ENCODE peak calls at places on chromosome 9, in ten cellular contexts. E, P, L, H, T, J, N, V, C and Q are unnamed samples.

GRCh38 chr9:60545346-60546315 is 368.6 kb upstream of the SPATA31A5 start:
- DNase-seq in E (no peak), P (no peak), L (no peak), H (peak), T (no peak), J (no peak), N (no peak), V (no peak), C (no peak), Q (no peak)

GRCh38 chr9:89515416-89515815 is 17.5 kb upstream of the SEMA4D start:
- DNase-seq in E (no peak), P (no peak), L (peak), H (no peak), T (no peak), J (no peak), N (no peak), V (no peak), C (no peak), Q (no peak)

GRCh38 chr9:135584371-135584770 is 22.8 kb downstream of the PAEP start:
- DNase-seq in E (no peak), P (no peak), L (no peak), H (no peak), T (no peak), J (no peak), N (no peak), V (no peak), C (no peak), Q (no peak)

GRCh38 chr9:123922911-123923310 is 7.0 kb downstream of the DENND1A start:
- DNase-seq in E (no peak), P (no peak), L (no peak), H (no peak), T (no peak), J (no peak), N (no peak), V (no peak), C (no peak), Q (no peak)

GRCh38 chr9:100583019-100583802 is 5.3 kb downstream of the CAVIN4 start:
- DNase-seq in E (no peak), P (no peak), L (no peak), H (no peak), T (no peak), J (no peak), N (no peak), V (no peak), C (no peak), Q (no peak)

GRCh38 chr9:136602193-136602885 is 56.5 kb upstream of the NOTCH1 start:
- DNase-seq in E (no peak), P (no peak), L (no peak), H (no peak), T (no peak), J (no peak), N (no peak), V (no peak), C (no peak), Q (no peak)

GRCh38 chr9:123150708-123151503 is 117.4 kb downstream of the GPR21 start:
- DNase-seq in E (no peak), P (no peak), L (peak), H (no peak), T (no peak), J (no peak), N (no peak), V (no peak), C (no peak), Q (no peak)

GRCh38 chr9:104682642-104683041 is 11.7 kb upstream of the OR13D1 start:
- DNase-seq in E (no peak), P (peak), L (peak), H (no peak), T (no peak), J (no peak), N (no peak), V (peak), C (no peak), Q (no peak)

GRCh38 chr9:91693226-91693625 is 256.8 kb downstream of the ROR2 start:
- DNase-seq in E (no peak), P (no peak), L (no peak), H (no peak), T (no peak), J (no peak), N (no peak), V (no peak), C (no peak), Q (no peak)

GRCh38 chr9:15160673-15161072 is 146.3 kb downstream of the TTC39B start:
- DNase-seq in E (no peak), P (no peak), L (no peak), H (no peak), T (no peak), J (no peak), N (no peak), V (no peak), C (no peak), Q (no peak)

GRCh38 chr9:20224756-20225155 is 397.5 kb downstream of the MLLT3 start:
- DNase-seq in E (no peak), P (no peak), L (no peak), H (no peak), T (no peak), J (no peak), N (no peak), V (no peak), C (no peak), Q (no peak)

GRCh38 chr9:98906273-98907040 is 37.2 kb upstream of the COL15A1 start:
- DNase-seq in E (no peak), P (no peak), L (no peak), H (peak), T (peak), J (no peak), N (no peak), V (no peak), C (no peak), Q (no peak)

GRCh38 chr9:78971505-78971904 is 600.3 kb upstream of the TLE4 start:
- DNase-seq in E (no peak), P (no peak), L (no peak), H (no peak), T (no peak), J (no peak), N (no peak), V (no peak), C (no peak), Q (peak)

GRCh38 chr9:134928796-134929559 is 11.3 kb upstream of the FCN1 start:
- DNase-seq in E (no peak), P (no peak), L (no peak), H (no peak), T (no peak), J (peak), N (no peak), V (peak), C (no peak), Q (peak)

GRCh38 chr9:124423155-124423554 is 7.9 kb upstream of the PSMB7 start:
- DNase-seq in E (no peak), P (no peak), L (no peak), H (no peak), T (no peak), J (no peak), N (no peak), V (no peak), C (no peak), Q (no peak)

GRCh38 chr9:133733074-133733408 is 5.1 kb downstream of the SARDH start:
- DNase-seq in E (no peak), P (no peak), L (no peak), H (no peak), T (no peak), J (no peak), N (peak), V (no peak), C (no peak), Q (no peak)

GRCh38 chr9:84974790-84975189 is 305.3 kb downstream of the NTRK2 start:
- DNase-seq in E (no peak), P (no peak), L (no peak), H (no peak), T (no peak), J (no peak), N (no peak), V (no peak), C (no peak), Q (no peak)

GRCh38 chr9:95197692-95198271 is 119.7 kb downstream of the FANCC start:
- DNase-seq in E (no peak), P (no peak), L (no peak), H (no peak), T (no peak), J (no peak), N (no peak), V (no peak), C (no peak), Q (no peak)

GRCh38 chr9:93613791-93614190 is 37.4 kb downstream of the PHF2 start:
- DNase-seq in E (no peak), P (no peak), L (no peak), H (peak), T (no peak), J (no peak), N (no peak), V (no peak), C (no peak), Q (no peak)

GRCh38 chr9:4220361-4220760 is 79.5 kb downstream of the GLIS3 start:
- DNase-seq in E (no peak), P (no peak), L (no peak), H (no peak), T (no peak), J (no peak), N (no peak), V (no peak), C (no peak), Q (no peak)

GRCh38 chr9:107136296-107136695 is 146.8 kb upstream of the RAD23B start:
- DNase-seq in E (no peak), P (no peak), L (no peak), H (no peak), T (no peak), J (no peak), N (no peak), V (no peak), C (no peak), Q (no peak)

GRCh38 chr9:135253305-135254004 is 166.0 kb downstream of the OLFM1 start:
- DNase-seq in E (no peak), P (no peak), L (no peak), H (no peak), T (no peak), J (no peak), N (no peak), V (no peak), C (no peak), Q (no peak)

GRCh38 chr9:85658716-85659115 is 83.0 kb downstream of the AGTPBP1 start:
- DNase-seq in E (no peak), P (no peak), L (no peak), H (no peak), T (no peak), J (no peak), N (no peak), V (no peak), C (no peak), Q (no peak)

GRCh38 chr9:91210318-91210717 is 151.4 kb downstream of the AUH start:
- DNase-seq in E (no peak), P (no peak), L (no peak), H (no peak), T (no peak), J (no peak), N (no peak), V (no peak), C (no peak), Q (no peak)

GRCh38 chr9:108022246-108022935 is 532.8 kb upstream of the KLF4 start:
- DNase-seq in E (no peak), P (no peak), L (no peak), H (no peak), T (no peak), J (no peak), N (no peak), V (no peak), C (no peak), Q (no peak)

GRCh38 chr9:118222375-118222774 is 518.2 kb downstream of the TLR4 start:
- DNase-seq in E (no peak), P (peak), L (no peak), H (no peak), T (no peak), J (no peak), N (no peak), V (no peak), C (no peak), Q (peak)

GRCh38 chr9:125747053-125747764 is at the start of gene PBX3:
- DNase-seq in E (peak), P (peak), L (peak), H (peak), T (peak), J (peak), N (no peak), V (peak), C (peak), Q (peak)

GRCh38 chr9:131731237-131731995 is 8.5 kb downstream of the RAPGEF1 start:
- DNase-seq in E (no peak), P (no peak), L (peak), H (no peak), T (no peak), J (no peak), N (no peak), V (no peak), C (no peak), Q (no peak)

GRCh38 chr9:86741311-86742215 is 205.7 kb downstream of the GAS1 start:
- DNase-seq in E (no peak), P (peak), L (peak), H (no peak), T (no peak), J (no peak), N (no peak), V (no peak), C (no peak), Q (no peak)

GRCh38 chr9:116488373-116488772 is 198.7 kb upstream of the TRIM32 start:
- DNase-seq in E (no peak), P (no peak), L (no peak), H (no peak), T (no peak), J (no peak), N (no peak), V (no peak), C (no peak), Q (no peak)

GRCh38 chr9:116490321-116490720 is 196.8 kb upstream of the TRIM32 start:
- DNase-seq in E (no peak), P (no peak), L (no peak), H (no peak), T (no peak), J (no peak), N (no peak), V (no peak), C (no peak), Q (no peak)

GRCh38 chr9:116491659-116492058 is 195.4 kb upstream of the TRIM32 start:
- DNase-seq in E (no peak), P (no peak), L (no peak), H (no peak), T (no peak), J (no peak), N (no peak), V (no peak), C (no peak), Q (no peak)

GRCh38 chr9:116493183-116493582 is 193.9 kb upstream of the TRIM32 start:
- DNase-seq in E (no peak), P (no peak), L (no peak), H (no peak), T (no peak), J (no peak), N (no peak), V (no peak), C (no peak), Q (no peak)

DNA sequence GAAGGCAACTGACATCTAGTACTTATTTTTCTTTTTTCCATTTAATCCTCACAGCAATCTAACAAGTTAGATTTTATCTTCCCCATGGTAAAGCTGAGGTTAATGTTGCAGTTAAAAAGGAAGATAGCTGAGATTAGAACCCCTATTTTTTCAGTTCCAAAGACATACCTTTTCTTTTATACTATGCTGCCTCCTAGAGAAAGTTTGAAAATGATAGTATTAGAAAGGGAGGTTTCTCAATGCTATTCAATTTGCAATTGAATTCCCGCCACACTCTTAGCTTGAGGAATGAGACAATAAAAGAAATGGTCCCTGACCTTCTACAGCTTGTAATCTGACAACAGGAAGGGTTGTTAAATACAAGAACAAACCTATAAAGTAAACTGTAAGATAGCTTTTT is 195.9 kb upstream of the TRIM32 start:
- DNase-seq in E (no peak), P (no peak), L (no peak), H (no peak), T (no peak), J (no peak), N (no peak), V (no peak), C (no peak), Q (no peak)
- TF ChIP-seq CTCF in E (no peak), P (peak), L (peak), H (no peak), T (no peak), J (no peak), N (no peak), V (no peak), C (no peak), Q (no peak)

GRCh38 chr9:122015165-122015821 is 77.8 kb downstream of the TTLL11 start:
- DNase-seq in E (no peak), P (no peak), L (no peak), H (no peak), T (no peak), J (no peak), N (no peak), V (no peak), C (no peak), Q (no peak)

GRCh38 chr9:122020398-122020797 is 72.7 kb downstream of the TTLL11 start:
- DNase-seq in E (no peak), P (no peak), L (no peak), H (no peak), T (no peak), J (no peak), N (no peak), V (no peak), C (no peak), Q (no peak)

GRCh38 chr9:122016309-122016708 is 76.8 kb downstream of the TTLL11 start:
- DNase-seq in E (no peak), P (no peak), L (no peak), H (no peak), T (no peak), J (no peak), N (no peak), V (no peak), C (no peak), Q (no peak)

GRCh38 chr9:122011818-122012498 is 81.2 kb downstream of the TTLL11 start:
- DNase-seq in E (no peak), P (no peak), L (no peak), H (no peak), T (no peak), J (no peak), N (no peak), V (no peak), C (no peak), Q (no peak)

DNA sequence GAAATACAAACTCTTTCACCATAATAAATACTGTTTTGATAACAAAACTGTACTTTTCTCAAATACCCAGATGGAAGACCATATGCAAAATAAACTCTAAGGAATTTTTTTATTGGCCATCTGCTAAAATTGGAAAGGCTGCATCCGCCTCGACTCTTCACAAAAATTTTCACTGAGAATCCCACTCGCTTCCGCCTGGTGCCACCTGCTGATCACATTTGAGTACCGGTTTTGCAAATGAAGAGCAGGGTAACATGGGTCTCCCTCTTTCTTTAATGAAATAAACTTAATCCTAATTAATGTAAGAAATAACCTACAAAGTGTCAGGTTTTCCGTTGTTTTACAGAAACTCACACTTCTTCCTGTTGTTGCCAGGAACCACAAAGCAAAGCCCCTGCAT is 76.3 kb downstream of the TTLL11 start:
- DNase-seq in E (no peak), P (peak), L (no peak), H (no peak), T (peak), J (no peak), N (no peak), V (no peak), C (no peak), Q (no peak)
- TF ChIP-seq CTCF in E (no peak), P (peak), L (peak), H (no peak), T (peak), J (peak), N (no peak), V (no peak), C (no peak), Q (peak)

DNA sequence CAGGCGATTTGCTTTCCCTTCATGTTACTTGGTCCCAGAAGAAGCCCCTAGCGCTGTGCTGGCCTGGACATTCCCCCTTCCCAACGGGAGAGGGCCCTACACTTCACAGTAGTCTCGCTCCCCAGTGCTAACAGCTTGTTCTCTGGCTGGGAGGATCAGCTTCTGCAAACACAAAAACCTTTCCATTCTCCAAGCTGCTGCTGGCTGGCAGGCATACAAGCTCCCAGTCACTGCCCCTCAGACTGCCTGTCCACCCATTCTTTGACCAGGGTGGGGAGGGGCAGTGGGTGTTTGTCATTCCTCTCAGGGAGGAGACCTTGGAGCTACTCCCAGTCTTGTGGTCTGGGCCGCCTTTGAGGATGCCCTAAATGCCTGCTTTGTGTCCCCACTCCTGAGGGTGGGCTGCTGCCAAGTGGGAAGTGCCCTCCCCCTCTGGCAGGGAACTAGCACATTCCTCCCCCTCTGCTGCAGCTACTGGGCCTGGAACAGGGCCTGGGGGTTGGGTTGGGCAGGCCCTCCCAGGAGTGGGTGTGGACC is 20.8 kb downstream of the ENHO start:
- DNase-seq in E (no peak), P (peak), L (peak), H (no peak), T (peak), J (peak), N (peak), V (no peak), C (no peak), Q (peak)
- TF ChIP-seq CTCF in E (no peak), P (peak), L (peak), H (no peak), T (no peak), J (no peak), N (no peak), V (no peak), C (no peak), Q (peak)

GRCh38 chr9:127887792-127888191 is 10.3 kb upstream of the AK1 start:
- DNase-seq in E (no peak), P (peak), L (no peak), H (no peak), T (no peak), J (no peak), N (no peak), V (no peak), C (no peak), Q (no peak)
- TF ChIP-seq CTCF in E (no peak), P (no peak), L (no peak), H (no peak), T (no peak), J (no peak), N (no peak), V (peak), C (no peak), Q (peak)

GRCh38 chr9:129569506-129570449 is 51.1 kb downstream of the C9orf50 start:
- DNase-seq in E (no peak), P (peak), L (peak), H (no peak), T (peak), J (no peak), N (no peak), V (no peak), C (no peak), Q (peak)
- TF ChIP-seq CTCF in E (no peak), P (peak), L (peak), H (no peak), T (peak), J (peak), N (peak), V (peak), C (no peak), Q (peak)

GRCh38 chr9:7342229-7342628 is 457.3 kb downstream of the DMAC1 start:
- DNase-seq in E (no peak), P (no peak), L (no peak), H (no peak), T (no peak), J (no peak), N (no peak), V (peak), C (no peak), Q (no peak)
- TF ChIP-seq CTCF in E (no peak), P (peak), L (no peak), H (no peak), T (no peak), J (no peak), N (no peak), V (no peak), C (no peak), Q (no peak)

GRCh38 chr9:2198956-2199635 is 183.9 kb downstream of the SMARCA2 start:
- DNase-seq in E (no peak), P (no peak), L (no peak), H (no peak), T (no peak), J (no peak), N (no peak), V (no peak), C (no peak), Q (no peak)

GRCh38 chr9:2192356-2192979 is 177.3 kb downstream of the SMARCA2 start:
- DNase-seq in E (no peak), P (no peak), L (no peak), H (no peak), T (no peak), J (no peak), N (no peak), V (no peak), C (no peak), Q (no peak)

GRCh38 chr9:2195211-2195610 is 180.1 kb downstream of the SMARCA2 start:
- DNase-seq in E (no peak), P (no peak), L (no peak), H (no peak), T (no peak), J (no peak), N (no peak), V (no peak), C (no peak), Q (no peak)

DNA sequence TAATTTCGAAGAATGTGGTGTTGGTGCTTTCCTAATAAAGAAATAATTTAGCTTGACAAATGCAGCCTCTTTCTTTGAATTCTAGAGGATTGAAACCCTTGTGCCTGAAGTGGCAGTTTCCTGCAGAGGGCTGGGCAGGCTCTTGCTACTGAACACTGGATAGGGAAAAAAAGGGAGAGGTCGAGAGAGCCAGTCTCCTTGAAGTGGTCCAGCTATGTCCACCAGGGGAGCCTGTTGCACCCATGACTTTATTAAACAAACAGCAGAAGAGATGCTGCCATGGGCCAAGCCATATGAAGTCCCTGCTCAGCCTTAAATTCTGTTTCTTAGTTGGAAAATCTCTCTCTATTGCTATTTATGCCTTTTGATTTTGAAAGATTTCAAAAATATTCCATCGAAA is 178.4 kb downstream of the SMARCA2 start:
- DNase-seq in E (no peak), P (no peak), L (no peak), H (no peak), T (no peak), J (no peak), N (no peak), V (no peak), C (no peak), Q (no peak)
- TF ChIP-seq CTCF in E (no peak), P (no peak), L (no peak), H (no peak), T (no peak), J (no peak), N (no peak), V (no peak), C (no peak), Q (no peak)